ENCODE peak calls at places on chromosomes 12 and 14, in six cellular contexts. O is H9, G is PC-3, Q is GM23248, V is right lobe of liver, C is heart left ventricle. B is an unnamed sample. For H3K27me3 and H3K4me1, the result is how much of the 10 kb centered on the place peaks cover.

GRCh38 chr14:95233702-95234241 is 76.4 kb upstream of the DICER1 start:
- DNase-seq in O (no peak), V (no peak), Q (no peak), G (no peak), C (peak), B (peak)

GRCh38 chr12:18436163-18436562 is 174.8 kb downstream of the PIK3C2G start:
- DNase-seq in O (no peak), G (no peak), C (no peak), Q (no peak), V (no peak), B (no peak)

GRCh38 chr12:30466093-30466492 is 229.6 kb downstream of the IPO8 start:
- DNase-seq in C (no peak), Q (no peak), O (no peak), V (no peak), G (no peak), B (no peak)

GRCh38 chr14:40757376-40757775 is 849.3 kb upstream of the LRFN5 start:
- DNase-seq in Q (no peak), O (no peak), G (no peak), C (no peak), V (no peak), B (no peak)

GRCh38 chr14:56199095-56199975 is 81.1 kb downstream of the PELI2 start:
- DNase-seq in Q (peak), G (no peak), C (no peak), O (no peak), V (no peak), B (peak)

GRCh38 chr12:122981036-122981471 is 573 bp downstream of the ARL6IP4 start:
- DNase-seq in O (no peak), V (no peak), G (peak), C (peak), Q (peak), B (no peak)

GRCh38 chr12:121279507-121279915 is 17.0 kb downstream of the CAMKK2 start:
- DNase-seq in C (peak), G (no peak), O (no peak), Q (peak), V (peak), B (peak)

GRCh38 chr12:16756833-16757552 is 151.0 kb upstream of the LMO3 start:
- DNase-seq in V (no peak), C (no peak), O (no peak), G (no peak), Q (no peak), B (no peak)

GRCh38 chr14:80447396-80447795 is 236.1 kb upstream of the DIO2 start:
- DNase-seq in O (no peak), V (no peak), G (peak), C (no peak), Q (peak), B (no peak)

GRCh38 chr12:118035194-118036041 is 18.9 kb downstream of the RFC5 start:
- DNase-seq in V (no peak), G (peak), O (peak), Q (peak), C (no peak), B (no peak)

GRCh38 chr14:103118019-103118662 is 5.1 kb upstream of the TNFAIP2 start:
- DNase-seq in V (peak), C (peak), O (no peak), G (no peak), Q (peak), B (peak)

GRCh38 chr12:113007166-113007565 is 28.8 kb downstream of the OAS2 start:
- DNase-seq in O (no peak), V (no peak), Q (peak), C (no peak), G (peak), B (no peak)

GRCh38 chr12:54287316-54288157 is 7.0 kb downstream of the HNRNPA1 start:
- DNase-seq in O (peak), Q (peak), G (no peak), C (no peak), V (no peak), B (no peak)

GRCh38 chr12:116404913-116405611 is 127.6 kb upstream of the MED13L start:
- DNase-seq in C (no peak), G (peak), V (peak), O (no peak), Q (no peak), B (no peak)

GRCh38 chr14:22520235-22520634 is 68.8 kb downstream of the DAD1 start:
- DNase-seq in G (no peak), C (no peak), O (no peak), Q (peak), V (no peak), B (no peak)

GRCh38 chr12:63808631-63809030 is 28.9 kb downstream of the RXYLT1 start:
- DNase-seq in O (no peak), V (no peak), Q (no peak), C (no peak), G (no peak), B (no peak)

GRCh38 chr12:96230646-96231045 is 36.5 kb downstream of the ELK3 start:
- DNase-seq in C (no peak), G (no peak), Q (no peak), O (no peak), V (no peak), B (no peak)

GRCh38 chr14:56592746-56593544 is 13.3 kb downstream of the TMEM260 start:
- DNase-seq in C (no peak), V (no peak), Q (no peak), O (no peak), G (peak), B (no peak)

GRCh38 chr14:99673328-99674063 is 10.6 kb upstream of the CYP46A1 start:
- DNase-seq in C (peak), Q (no peak), G (no peak), V (no peak), O (no peak), B (no peak)

GRCh38 chr12:96427269-96427729 is 27.1 kb upstream of the CDK17 start:
- DNase-seq in V (no peak), G (peak), C (peak), Q (peak), O (peak), B (no peak)

GRCh38 chr12:27424631-27425230 is 21.8 kb upstream of the SMCO2 start:
- DNase-seq in G (peak), Q (peak), V (no peak), O (no peak), C (no peak), B (peak)

GRCh38 chr12:30694971-30695326 is 720 bp downstream of the IPO8 start:
- DNase-seq in O (peak), G (peak), Q (peak), C (no peak), V (peak), B (peak)

GRCh38 chr14:33934043-33934750 is 16.7 kb downstream of the EGLN3 start:
- DNase-seq in V (no peak), Q (no peak), C (no peak), G (peak), O (no peak), B (no peak)

GRCh38 chr12:31506907-31507306 is 84.0 kb downstream of the DENND5B start:
- DNase-seq in C (no peak), V (no peak), G (no peak), Q (peak), O (peak), B (no peak)

GRCh38 chr12:3116106-3116898 is 39.1 kb downstream of the TSPAN9 start:
- DNase-seq in C (no peak), G (no peak), Q (no peak), V (no peak), O (peak), B (no peak)

GRCh38 chr14:68254669-68255527 is 435.3 kb downstream of the RAD51B start:
- DNase-seq in Q (peak), C (no peak), G (peak), V (no peak), O (no peak), B (no peak)

GRCh38 chr12:47188576-47189441 is 109.0 kb upstream of the AMIGO2 start:
- DNase-seq in O (no peak), Q (peak), C (no peak), G (peak), V (peak), B (no peak)

GRCh38 chr12:75848961-75849360 is 182.6 kb downstream of the PHLDA1 start:
- DNase-seq in O (no peak), C (no peak), Q (peak), G (peak), V (no peak), B (no peak)

GRCh38 chr14:70009961-70010360 is 130.7 kb downstream of the SMOC1 start:
- DNase-seq in Q (no peak), C (no peak), V (no peak), G (no peak), O (no peak), B (no peak)

GRCh38 chr12:104805186-104805585 is 152.9 kb downstream of the SLC41A2 start:
- DNase-seq in Q (peak), V (no peak), G (peak), O (no peak), C (no peak), B (no peak)

GRCh38 chr12:104131609-104132008 is 6.4 kb downstream of the NFYB start:
- DNase-seq in Q (no peak), G (peak), V (peak), O (no peak), C (no peak), B (no peak)

GRCh38 chr14:29465095-29465494 is 462.6 kb downstream of the PRKD1 start:
- DNase-seq in Q (no peak), V (no peak), O (no peak), G (no peak), C (no peak), B (no peak)

GRCh38 chr14:76328457-76329137 is 47.3 kb upstream of the ESRRB start:
- DNase-seq in C (no peak), Q (no peak), V (no peak), O (no peak), G (no peak), B (no peak)

GRCh38 chr14:76329150-76329881 is 46.6 kb upstream of the ESRRB start:
- DNase-seq in V (no peak), Q (no peak), G (no peak), O (peak), C (no peak), B (no peak)

GRCh38 chr14:76331328-76332011 is 44.5 kb upstream of the ESRRB start:
- DNase-seq in O (no peak), C (no peak), V (no peak), G (no peak), Q (no peak), B (no peak)

GRCh38 chr14:76329951-76330350 is 46.0 kb upstream of the ESRRB start:
- DNase-seq in C (no peak), V (no peak), Q (no peak), G (no peak), O (no peak), B (no peak)

DNA sequence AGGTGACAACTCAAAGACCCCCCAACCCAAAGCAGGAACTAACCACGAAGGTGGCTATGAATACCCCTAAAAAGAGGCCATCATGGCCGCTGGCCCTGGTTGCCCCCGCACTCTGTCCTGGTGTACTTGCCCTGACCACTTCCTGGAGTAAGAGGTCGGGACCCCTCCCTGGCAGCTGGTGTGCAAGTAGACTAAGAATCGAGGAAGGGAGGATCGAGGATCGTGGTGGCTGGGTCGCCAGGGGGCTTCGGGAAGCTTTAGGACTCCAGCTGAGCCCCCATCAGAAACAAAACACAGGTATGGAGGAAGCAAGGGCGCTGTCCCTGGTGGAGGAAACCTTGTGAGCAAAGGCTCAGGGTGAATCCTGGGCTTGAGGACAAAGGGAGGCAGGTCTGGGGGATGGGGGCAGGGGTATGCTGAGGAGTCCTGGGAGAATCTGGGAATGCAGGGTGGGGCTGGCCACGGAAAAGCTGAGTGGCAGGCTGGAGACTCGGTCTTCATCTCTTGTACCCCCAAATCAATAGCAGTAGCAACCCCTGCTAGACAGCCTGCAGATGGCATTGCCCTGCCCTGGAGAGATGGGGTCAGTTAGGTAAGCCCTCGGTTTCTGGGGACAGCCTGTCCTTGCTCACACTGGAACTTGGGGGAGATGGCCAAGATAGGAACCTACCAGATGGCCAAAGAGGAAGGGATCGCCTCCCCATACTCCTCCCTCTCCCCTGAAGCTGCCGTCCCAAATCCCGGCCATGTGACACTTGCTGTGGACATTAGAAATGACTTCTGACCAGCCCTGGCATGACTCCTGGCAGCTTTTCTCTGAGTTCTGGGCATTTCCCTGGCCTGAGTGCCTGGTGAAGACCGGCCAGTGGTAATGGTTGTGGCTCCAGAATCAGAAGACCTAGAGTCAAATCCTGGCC is 45.3 kb upstream of the ESRRB start:
- DNase-seq in V (peak), O (no peak), C (no peak), Q (no peak), G (no peak), B (no peak)
- H3K27me3 ChIP-seq in V (under half), O (under half), C (under half), Q (under half), G (under half), B (under half)

GRCh38 chr12:52037248-52037861 is 13.9 kb upstream of the NR4A1 start:
- DNase-seq in Q (peak), O (peak), G (peak), C (peak), V (no peak), B (peak)
- H3K4me1 ChIP-seq in Q (under half), O (under half), G (under half), C (half or more), V (under half), B (under half)

DNA sequence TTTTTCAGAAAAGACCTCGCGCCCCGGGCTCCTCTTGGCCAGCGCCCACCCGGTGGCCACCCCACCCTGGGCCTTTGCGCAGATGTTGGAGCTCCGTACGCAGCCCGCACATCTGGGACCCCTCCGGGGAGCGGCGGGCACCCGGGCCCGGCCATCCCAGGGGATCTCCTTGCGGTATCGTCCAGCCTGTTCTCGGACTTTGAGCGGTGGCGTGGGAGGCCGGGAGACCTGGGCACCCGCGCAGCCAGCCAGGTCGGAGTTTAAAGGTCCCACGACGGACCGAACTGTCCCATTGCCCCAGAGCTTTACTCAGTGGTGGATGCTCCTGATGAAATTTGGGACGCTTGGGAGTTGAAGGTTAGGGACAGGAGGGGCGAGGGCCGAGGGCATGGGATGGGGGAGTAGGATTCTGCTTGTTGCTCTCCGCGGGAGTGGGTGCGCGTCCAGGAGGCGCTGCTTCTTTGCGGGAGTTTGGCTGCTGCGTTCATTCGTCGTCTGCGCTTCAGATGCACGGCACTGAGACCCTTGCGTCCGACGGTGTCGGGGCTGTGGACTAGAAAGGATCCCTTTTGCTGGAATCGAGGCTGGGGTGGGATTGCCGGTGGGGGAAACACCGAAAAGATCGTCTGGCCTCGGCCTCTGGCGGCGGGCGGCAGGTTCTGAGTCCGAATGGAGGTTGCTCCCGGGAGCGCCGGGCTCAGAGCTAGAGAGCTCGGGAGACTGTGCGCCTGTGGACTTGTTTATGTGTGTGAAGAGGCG is 1.4 kb downstream of the NTF3 start:
- DNase-seq in O (peak), Q (peak), C (no peak), G (no peak), V (peak), B (no peak)
- H3K27me3 ChIP-seq in O (half or more), Q (under half), C (under half), G (under half), V (under half), B (under half)

GRCh38 chr14:90808759-90809529 is 7.3 kb downstream of the TTC7B start:
- DNase-seq in G (no peak), V (no peak), O (no peak), Q (peak), C (peak), B (no peak)

GRCh38 chr14:90809530-90810312 is 6.5 kb downstream of the TTC7B start:
- DNase-seq in Q (no peak), C (no peak), V (no peak), G (no peak), O (no peak), B (no peak)

GRCh38 chr14:90805662-90806548 is 10.3 kb downstream of the TTC7B start:
- DNase-seq in V (no peak), O (no peak), G (no peak), Q (peak), C (peak), B (no peak)

GRCh38 chr14:90804776-90805391 is 11.3 kb downstream of the TTC7B start:
- DNase-seq in C (peak), O (no peak), G (no peak), Q (no peak), V (no peak), B (no peak)

DNA sequence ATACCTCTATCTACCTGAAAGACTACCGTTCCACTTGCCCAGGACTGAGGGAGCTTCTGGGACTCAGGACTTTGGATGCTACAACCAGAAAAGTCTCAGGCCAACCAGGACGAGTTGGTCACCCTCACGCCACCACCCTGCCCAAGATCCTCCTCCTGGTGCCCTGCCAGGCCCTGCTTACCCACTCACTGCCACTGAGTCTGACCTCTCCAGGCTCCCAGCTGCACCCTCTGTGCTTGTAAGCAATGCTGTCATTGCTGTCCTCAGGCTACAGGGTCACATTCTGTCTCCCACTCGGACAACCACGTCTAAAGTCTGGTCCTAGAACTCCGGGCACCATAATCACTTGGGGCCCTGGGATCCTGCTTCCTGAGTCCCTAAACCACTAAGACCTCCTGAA is 9.2 kb downstream of the TTC7B start:
- DNase-seq in Q (no peak), C (peak), G (no peak), O (no peak), V (peak), B (no peak)
- H3K4me1 ChIP-seq in Q (under half), C (half or more), G (under half), O (under half), V (under half), B (under half)

DNA sequence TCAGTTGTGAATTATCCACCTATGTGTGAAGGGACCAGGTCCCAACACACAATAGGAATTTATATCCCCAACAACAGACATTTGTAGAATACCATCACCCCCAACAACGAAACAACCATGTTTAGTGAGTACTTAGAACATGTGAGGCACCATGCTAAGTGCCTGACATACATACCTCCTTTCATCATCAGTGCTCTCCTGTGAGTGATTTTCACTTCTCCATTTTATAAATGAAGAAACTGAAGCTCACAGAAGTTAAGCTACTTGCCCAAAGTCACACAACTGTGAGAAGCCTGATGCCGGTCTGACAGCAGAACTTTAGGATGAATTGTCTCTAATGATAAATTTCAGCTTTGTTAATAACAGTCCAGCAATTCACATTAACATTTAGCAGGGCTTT is 35.4 kb downstream of the SPTB start:
- DNase-seq in Q (no peak), C (no peak), V (no peak), G (no peak), O (no peak), B (no peak)
- H3K27me3 ChIP-seq in Q (half or more), C (under half), V (under half), G (half or more), O (under half), B (under half)

GRCh38 chr12:11810962-11811361 is 161.5 kb downstream of the ETV6 start:
- DNase-seq in C (no peak), G (no peak), V (no peak), Q (no peak), O (no peak), B (no peak)
- H3K4me1 ChIP-seq in C (half or more), G (under half), V (under half), Q (under half), O (under half), B (under half)

B was measured in thyroid gland.